ENCODE peak calls at places on chromosomes 5 and 9, in eight cellular contexts. One of them, this sample, is unnamed.

GRCh38 chr9:134554011-134554749 is 87.4 kb upstream of the COL5A1 start:
- DNase-seq in lower lobe of right lung: peak; percentile 34
- DNase-seq in lung: no peak
- DNase-seq in pancreas: peak; percentile 51
- DNase-seq in heart right ventricle: no peak
- DNase-seq in stomach: no peak
- DNase-seq in aorta: peak; percentile 71
- DNase-seq in naive thymus-derived CD4-positive, alpha-beta T cell: no peak
- DNase-seq in this sample: no peak

GRCh38 chr9:95441081-95441480 is 75.7 kb downstream of the PTCH1 start:
- DNase-seq in lower lobe of right lung: no peak
- DNase-seq in lung: no peak
- DNase-seq in pancreas: no peak
- DNase-seq in heart right ventricle: no peak
- DNase-seq in stomach: no peak
- DNase-seq in aorta: no peak
- DNase-seq in naive thymus-derived CD4-positive, alpha-beta T cell: no peak
- DNase-seq in this sample: no peak

GRCh38 chr9:136438548-136438908 is 1.1 kb downstream of the INPP5E start:
- DNase-seq in lower lobe of right lung: no peak
- DNase-seq in lung: no peak
- DNase-seq in pancreas: no peak
- DNase-seq in heart right ventricle: no peak
- DNase-seq in stomach: no peak
- DNase-seq in aorta: no peak
- DNase-seq in naive thymus-derived CD4-positive, alpha-beta T cell: no peak
- DNase-seq in this sample: no peak

GRCh38 chr5:132500244-132500930 is 9.8 kb upstream of the IRF1 start:
- DNase-seq in lower lobe of right lung: no peak
- DNase-seq in lung: peak; percentile 27
- DNase-seq in pancreas: no peak
- DNase-seq in heart right ventricle: no peak
- DNase-seq in stomach: peak; percentile 23
- DNase-seq in aorta: no peak
- DNase-seq in naive thymus-derived CD4-positive, alpha-beta T cell: no peak
- DNase-seq in this sample: no peak

GRCh38 chr5:12623408-12623807 is 719.2 kb upstream of the CTNND2 start:
- DNase-seq in lower lobe of right lung: no peak
- DNase-seq in lung: no peak
- DNase-seq in pancreas: no peak
- DNase-seq in heart right ventricle: no peak
- DNase-seq in stomach: no peak
- DNase-seq in aorta: no peak
- DNase-seq in naive thymus-derived CD4-positive, alpha-beta T cell: no peak
- DNase-seq in this sample: no peak

GRCh38 chr5:126561908-126562307 is 33.1 kb downstream of the ALDH7A1 start:
- DNase-seq in lower lobe of right lung: no peak
- DNase-seq in lung: no peak
- DNase-seq in pancreas: no peak
- DNase-seq in heart right ventricle: no peak
- DNase-seq in stomach: no peak
- DNase-seq in aorta: no peak
- DNase-seq in naive thymus-derived CD4-positive, alpha-beta T cell: no peak
- DNase-seq in this sample: no peak

GRCh38 chr5:136166909-136167308 is 26.1 kb downstream of the SMIM32 start:
- DNase-seq in lower lobe of right lung: no peak
- DNase-seq in lung: no peak
- DNase-seq in pancreas: no peak
- DNase-seq in heart right ventricle: no peak
- DNase-seq in stomach: no peak
- DNase-seq in aorta: no peak
- DNase-seq in naive thymus-derived CD4-positive, alpha-beta T cell: no peak
- DNase-seq in this sample: no peak

GRCh38 chr5:64653776-64654175 is 36.5 kb upstream of the SHISAL2B start:
- DNase-seq in lower lobe of right lung: no peak
- DNase-seq in lung: no peak
- DNase-seq in pancreas: no peak
- DNase-seq in heart right ventricle: no peak
- DNase-seq in stomach: no peak
- DNase-seq in aorta: no peak
- DNase-seq in naive thymus-derived CD4-positive, alpha-beta T cell: no peak
- DNase-seq in this sample: no peak

GRCh38 chr5:78622302-78622971 is 26.1 kb downstream of the LHFPL2 start:
- DNase-seq in lower lobe of right lung: no peak
- DNase-seq in lung: no peak
- DNase-seq in pancreas: no peak
- DNase-seq in heart right ventricle: no peak
- DNase-seq in stomach: no peak
- DNase-seq in aorta: no peak
- DNase-seq in naive thymus-derived CD4-positive, alpha-beta T cell: no peak
- DNase-seq in this sample: no peak

GRCh38 chr9:69131682-69132081 is 42.4 kb upstream of the TJP2 start:
- DNase-seq in lower lobe of right lung: no peak
- DNase-seq in lung: no peak
- DNase-seq in pancreas: no peak
- DNase-seq in heart right ventricle: no peak
- DNase-seq in stomach: no peak
- DNase-seq in aorta: no peak
- DNase-seq in naive thymus-derived CD4-positive, alpha-beta T cell: no peak
- DNase-seq in this sample: no peak

GRCh38 chr9:132451276-132451675 is 41.3 kb downstream of the CFAP77 start:
- DNase-seq in lower lobe of right lung: no peak
- DNase-seq in lung: no peak
- DNase-seq in pancreas: no peak
- DNase-seq in heart right ventricle: no peak
- DNase-seq in stomach: no peak
- DNase-seq in aorta: no peak
- DNase-seq in naive thymus-derived CD4-positive, alpha-beta T cell: no peak
- DNase-seq in this sample: no peak

GRCh38 chr9:133238272-133238850 is 29.3 kb upstream of the OBP2B start:
- DNase-seq in lower lobe of right lung: peak; percentile 90
- DNase-seq in lung: peak; percentile 85
- DNase-seq in pancreas: no peak
- DNase-seq in heart right ventricle: peak; percentile 93
- DNase-seq in stomach: peak; percentile 69
- DNase-seq in aorta: peak; percentile 88
- DNase-seq in naive thymus-derived CD4-positive, alpha-beta T cell: peak; percentile 15
- DNase-seq in this sample: no peak

GRCh38 chr9:136012651-136013050 is 51.5 kb upstream of the UBAC1 start:
- DNase-seq in lower lobe of right lung: peak; percentile 43
- DNase-seq in lung: no peak
- DNase-seq in pancreas: peak; percentile 38
- DNase-seq in heart right ventricle: peak; percentile 38
- DNase-seq in stomach: no peak
- DNase-seq in aorta: peak; percentile 76
- DNase-seq in naive thymus-derived CD4-positive, alpha-beta T cell: no peak
- DNase-seq in this sample: no peak

GRCh38 chr5:173090626-173091025 is 34.5 kb downstream of the CREBRF start:
- DNase-seq in lower lobe of right lung: no peak
- DNase-seq in lung: no peak
- DNase-seq in pancreas: no peak
- DNase-seq in heart right ventricle: no peak
- DNase-seq in stomach: no peak
- DNase-seq in aorta: no peak
- DNase-seq in naive thymus-derived CD4-positive, alpha-beta T cell: no peak
- DNase-seq in this sample: no peak

GRCh38 chr9:124716795-124717194 is 54.3 kb downstream of the NR6A1 start:
- DNase-seq in lower lobe of right lung: no peak
- DNase-seq in lung: no peak
- DNase-seq in pancreas: no peak
- DNase-seq in heart right ventricle: no peak
- DNase-seq in stomach: no peak
- DNase-seq in aorta: no peak
- DNase-seq in naive thymus-derived CD4-positive, alpha-beta T cell: no peak
- DNase-seq in this sample: no peak

GRCh38 chr5:73638344-73639095 is 12.5 kb downstream of the ARHGEF28 start:
- DNase-seq in lower lobe of right lung: no peak
- DNase-seq in lung: no peak
- DNase-seq in pancreas: no peak
- DNase-seq in heart right ventricle: no peak
- DNase-seq in stomach: no peak
- DNase-seq in aorta: no peak
- DNase-seq in naive thymus-derived CD4-positive, alpha-beta T cell: no peak
- DNase-seq in this sample: no peak

GRCh38 chr5:453725-454481 is 10.9 kb downstream of the EXOC3 start:
- DNase-seq in lower lobe of right lung: no peak
- DNase-seq in lung: no peak
- DNase-seq in pancreas: peak; percentile 41
- DNase-seq in heart right ventricle: peak; percentile 3
- DNase-seq in stomach: no peak
- DNase-seq in aorta: peak; percentile 38
- DNase-seq in naive thymus-derived CD4-positive, alpha-beta T cell: no peak
- DNase-seq in this sample: no peak

GRCh38 chr5:124343451-124343867 is 403.0 kb downstream of the ZNF608 start:
- DNase-seq in lower lobe of right lung: no peak
- DNase-seq in lung: no peak
- DNase-seq in pancreas: no peak
- DNase-seq in heart right ventricle: no peak
- DNase-seq in stomach: no peak
- DNase-seq in aorta: no peak
- DNase-seq in naive thymus-derived CD4-positive, alpha-beta T cell: no peak
- DNase-seq in this sample: no peak

GRCh38 chr5:18281947-18282557 is 647.8 kb downstream of the TAF11L14 start:
- DNase-seq in lower lobe of right lung: no peak
- DNase-seq in lung: no peak
- DNase-seq in pancreas: no peak
- DNase-seq in heart right ventricle: no peak
- DNase-seq in stomach: no peak
- DNase-seq in aorta: no peak
- DNase-seq in naive thymus-derived CD4-positive, alpha-beta T cell: no peak
- DNase-seq in this sample: no peak

GRCh38 chr5:53472279-53472678 is 8.2 kb upstream of the FST start:
- DNase-seq in lower lobe of right lung: no peak
- DNase-seq in lung: no peak
- DNase-seq in pancreas: no peak
- DNase-seq in heart right ventricle: no peak
- DNase-seq in stomach: no peak
- DNase-seq in aorta: no peak
- DNase-seq in naive thymus-derived CD4-positive, alpha-beta T cell: no peak
- DNase-seq in this sample: no peak

GRCh38 chr5:126070481-126070880 is 352.7 kb upstream of the GRAMD2B start:
- DNase-seq in lower lobe of right lung: no peak
- DNase-seq in lung: no peak
- DNase-seq in pancreas: no peak
- DNase-seq in heart right ventricle: no peak
- DNase-seq in stomach: no peak
- DNase-seq in aorta: no peak
- DNase-seq in naive thymus-derived CD4-positive, alpha-beta T cell: no peak
- DNase-seq in this sample: no peak

GRCh38 chr5:175195698-175196656 is 248.0 kb downstream of the DRD1 start:
- DNase-seq in lower lobe of right lung: no peak
- DNase-seq in lung: no peak
- DNase-seq in pancreas: no peak
- DNase-seq in heart right ventricle: no peak
- DNase-seq in stomach: no peak
- DNase-seq in aorta: no peak
- DNase-seq in naive thymus-derived CD4-positive, alpha-beta T cell: no peak
- DNase-seq in this sample: no peak

GRCh38 chr9:89661956-89662717 is 57.3 kb downstream of the GADD45G start:
- DNase-seq in lower lobe of right lung: peak; percentile 97
- DNase-seq in lung: peak; percentile 98
- DNase-seq in pancreas: peak; percentile 99
- DNase-seq in heart right ventricle: peak; percentile 98
- DNase-seq in stomach: peak; percentile 99
- DNase-seq in aorta: peak; percentile 98
- DNase-seq in naive thymus-derived CD4-positive, alpha-beta T cell: no peak
- DNase-seq in this sample: no peak

GRCh38 chr5:6633469-6634326 is 458 bp downstream of the SRD5A1 start:
- DNase-seq in lower lobe of right lung: no peak
- DNase-seq in lung: peak; percentile 41
- DNase-seq in pancreas: no peak
- DNase-seq in heart right ventricle: no peak
- DNase-seq in stomach: no peak
- DNase-seq in aorta: peak; percentile 84
- DNase-seq in naive thymus-derived CD4-positive, alpha-beta T cell: no peak
- DNase-seq in this sample: no peak

GRCh38 chr9:12797037-12797436 is 22.2 kb downstream of the LURAP1L start:
- DNase-seq in lower lobe of right lung: no peak
- DNase-seq in lung: no peak
- DNase-seq in pancreas: no peak
- DNase-seq in heart right ventricle: no peak
- DNase-seq in stomach: no peak
- DNase-seq in aorta: no peak
- DNase-seq in naive thymus-derived CD4-positive, alpha-beta T cell: no peak
- DNase-seq in this sample: no peak

GRCh38 chr5:134508521-134509195 is 16.8 kb upstream of the JADE2 start:
- DNase-seq in lower lobe of right lung: no peak
- DNase-seq in lung: no peak
- DNase-seq in pancreas: peak; percentile 48
- DNase-seq in heart right ventricle: no peak
- DNase-seq in stomach: no peak
- DNase-seq in aorta: peak; percentile 60
- DNase-seq in naive thymus-derived CD4-positive, alpha-beta T cell: no peak
- DNase-seq in this sample: no peak
- H3K4me1 ChIP-seq in lower lobe of right lung: peaks cover 48% of the 10 kb centered on the region
- H3K4me1 ChIP-seq in lung: peaks cover 6% of the 10 kb centered on the region
- H3K4me1 ChIP-seq in pancreas: peaks cover 42% of the 10 kb centered on the region
- H3K4me1 ChIP-seq in heart right ventricle: peaks cover 8% of the 10 kb centered on the region
- H3K4me1 ChIP-seq in stomach: peaks cover 63% of the 10 kb centered on the region
- H3K4me1 ChIP-seq in aorta: no peaks in the 10 kb centered on the region
- H3K4me1 ChIP-seq in naive thymus-derived CD4-positive, alpha-beta T cell: peaks cover 12% of the 10 kb centered on the region
- H3K4me1 ChIP-seq in this sample: peaks cover 18% of the 10 kb centered on the region

GRCh38 chr5:80722916-80723315 is 68.1 kb upstream of the DHFR start:
- DNase-seq in lower lobe of right lung: no peak
- DNase-seq in lung: no peak
- DNase-seq in pancreas: no peak
- DNase-seq in heart right ventricle: no peak
- DNase-seq in stomach: no peak
- DNase-seq in aorta: no peak
- DNase-seq in naive thymus-derived CD4-positive, alpha-beta T cell: no peak
- DNase-seq in this sample: no peak
- H3K4me3 ChIP-seq in lower lobe of right lung: no peak overlapping the region
- H3K4me3 ChIP-seq in lung: no peak overlapping the region
- H3K4me3 ChIP-seq in pancreas: no peak overlapping the region
- H3K4me3 ChIP-seq in heart right ventricle: no peak overlapping the region
- H3K4me3 ChIP-seq in stomach: no peak overlapping the region
- H3K4me3 ChIP-seq in aorta: no peak overlapping the region
- H3K4me3 ChIP-seq in naive thymus-derived CD4-positive, alpha-beta T cell: no peak overlapping the region
- H3K4me3 ChIP-seq in this sample: no peak overlapping the region

DNA sequence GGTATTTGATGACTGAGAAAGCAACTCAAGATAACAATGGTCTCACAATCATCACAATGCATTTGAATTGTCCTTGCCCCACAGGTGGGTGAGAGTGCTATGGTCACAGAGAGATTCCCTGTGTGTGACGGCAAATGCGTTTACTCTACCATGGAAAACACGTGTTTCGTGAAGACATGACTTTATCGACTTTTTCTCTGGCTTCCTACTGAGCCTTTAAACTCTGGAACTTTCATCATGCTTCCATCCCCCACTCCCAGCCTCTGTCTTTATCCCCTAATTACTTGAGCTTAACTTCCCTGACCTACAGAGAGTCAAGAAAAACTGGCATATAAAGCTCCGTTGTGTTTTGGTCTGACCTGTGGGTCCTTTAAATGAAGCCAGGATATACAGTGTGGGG is 414.1 kb upstream of the CLINT1 start:
- DNase-seq in lower lobe of right lung: no peak
- DNase-seq in lung: no peak
- DNase-seq in pancreas: no peak
- DNase-seq in heart right ventricle: no peak
- DNase-seq in stomach: no peak
- DNase-seq in aorta: no peak
- DNase-seq in naive thymus-derived CD4-positive, alpha-beta T cell: no peak
- DNase-seq in this sample: no peak
- H3K9me3 ChIP-seq in lower lobe of right lung: no peaks in the 10 kb centered on the region
- H3K9me3 ChIP-seq in lung: peaks cover 3% of the 10 kb centered on the region
- H3K9me3 ChIP-seq in pancreas: no peaks in the 10 kb centered on the region
- H3K9me3 ChIP-seq in heart right ventricle: no peaks in the 10 kb centered on the region
- H3K9me3 ChIP-seq in stomach: peaks cover under 1% of the 10 kb centered on the region
- H3K9me3 ChIP-seq in aorta: peaks cover 6% of the 10 kb centered on the region
- H3K9me3 ChIP-seq in naive thymus-derived CD4-positive, alpha-beta T cell: no peaks in the 10 kb centered on the region
- H3K9me3 ChIP-seq in this sample: no peaks in the 10 kb centered on the region

GRCh38 chr9:78026416-78026815 is 5.2 kb downstream of the GNAQ start:
- DNase-seq in lower lobe of right lung: no peak
- DNase-seq in lung: no peak
- DNase-seq in pancreas: no peak
- DNase-seq in heart right ventricle: no peak
- DNase-seq in stomach: no peak
- DNase-seq in aorta: no peak
- DNase-seq in naive thymus-derived CD4-positive, alpha-beta T cell: no peak
- DNase-seq in this sample: no peak
- H3K4me1 ChIP-seq in lower lobe of right lung: peaks cover 62% of the 10 kb centered on the region
- H3K4me1 ChIP-seq in lung: peaks cover 3% of the 10 kb centered on the region
- H3K4me1 ChIP-seq in pancreas: peaks cover 27% of the 10 kb centered on the region
- H3K4me1 ChIP-seq in heart right ventricle: no peaks in the 10 kb centered on the region
- H3K4me1 ChIP-seq in stomach: peaks cover 83% of the 10 kb centered on the region
- H3K4me1 ChIP-seq in aorta: peaks cover 3% of the 10 kb centered on the region
- H3K4me1 ChIP-seq in naive thymus-derived CD4-positive, alpha-beta T cell: peaks cover 28% of the 10 kb centered on the region
- H3K4me1 ChIP-seq in this sample: peaks cover 61% of the 10 kb centered on the region